ENCODE peak calls at places on chromosomes 13 and 19, in nine cellular contexts. One of them, this sample, is unnamed.

GRCh38 chr13:98507060-98507797 is 69.7 kb downstream of the STK24 start:
- DNase-seq in PC-3: peak; percentile 9
- DNase-seq in effector memory CD4-positive, alpha-beta T cell: no peak
- DNase-seq in omental fat pad: no peak
- DNase-seq in NCI-H2081: peak; percentile 76
- DNase-seq in KG1: no peak
- DNase-seq in stromal cell of bone marrow: no peak
- DNase-seq in left cardiac atrium: peak; percentile 86
- DNase-seq in SK-N-SH: peak; percentile 55
- DNase-seq in this sample: peak; percentile 13

GRCh38 chr19:7145494-7145893 is 76.0 kb downstream of the ZNF557 start:
- DNase-seq in PC-3: peak; percentile 56
- DNase-seq in omental fat pad: no peak
- DNase-seq in NCI-H2081: no peak
- DNase-seq in left cardiac atrium: no peak
- DNase-seq in effector memory CD4-positive, alpha-beta T cell: no peak
- DNase-seq in stromal cell of bone marrow: no peak
- DNase-seq in SK-N-SH: no peak
- DNase-seq in KG1: no peak
- DNase-seq in this sample: no peak

GRCh38 chr13:97125051-97125809 is 96.9 kb upstream of the MBNL2 start:
- DNase-seq in SK-N-SH: peak; percentile 50
- DNase-seq in omental fat pad: no peak
- DNase-seq in NCI-H2081: no peak
- DNase-seq in left cardiac atrium: peak; percentile 35
- DNase-seq in effector memory CD4-positive, alpha-beta T cell: no peak
- DNase-seq in PC-3: peak; percentile 80
- DNase-seq in KG1: no peak
- DNase-seq in stromal cell of bone marrow: peak; percentile 70
- DNase-seq in this sample: no peak

GRCh38 chr13:97945792-97946419 is 7.6 kb upstream of the IPO5 start:
- DNase-seq in omental fat pad: no peak
- DNase-seq in effector memory CD4-positive, alpha-beta T cell: no peak
- DNase-seq in KG1: no peak
- DNase-seq in stromal cell of bone marrow: no peak
- DNase-seq in PC-3: peak; percentile 43
- DNase-seq in SK-N-SH: no peak
- DNase-seq in left cardiac atrium: no peak
- DNase-seq in NCI-H2081: no peak
- DNase-seq in this sample: no peak

GRCh38 chr13:105144020-105144419 is 1391.4 kb downstream of the EFNB2 start:
- DNase-seq in NCI-H2081: no peak
- DNase-seq in PC-3: no peak
- DNase-seq in SK-N-SH: no peak
- DNase-seq in effector memory CD4-positive, alpha-beta T cell: no peak
- DNase-seq in stromal cell of bone marrow: no peak
- DNase-seq in left cardiac atrium: no peak
- DNase-seq in KG1: no peak
- DNase-seq in omental fat pad: no peak
- DNase-seq in this sample: no peak

GRCh38 chr19:12838182-12838890 is at the start of gene MAST1:
- DNase-seq in SK-N-SH: peak; percentile 94
- DNase-seq in left cardiac atrium: peak; percentile 26
- DNase-seq in NCI-H2081: peak; percentile 68
- DNase-seq in effector memory CD4-positive, alpha-beta T cell: peak; percentile 36
- DNase-seq in PC-3: peak; percentile 80
- DNase-seq in stromal cell of bone marrow: no peak
- DNase-seq in omental fat pad: no peak
- DNase-seq in KG1: no peak
- DNase-seq in this sample: peak; percentile 79

GRCh38 chr13:101618440-101619187 is 166.1 kb downstream of the ITGBL1 start:
- DNase-seq in effector memory CD4-positive, alpha-beta T cell: peak; percentile 14
- DNase-seq in left cardiac atrium: no peak
- DNase-seq in stromal cell of bone marrow: no peak
- DNase-seq in NCI-H2081: no peak
- DNase-seq in SK-N-SH: no peak
- DNase-seq in PC-3: no peak
- DNase-seq in omental fat pad: no peak
- DNase-seq in KG1: no peak
- DNase-seq in this sample: no peak

GRCh38 chr19:19866599-19867248 is 1.0 kb downstream of the ZNF253 start:
- DNase-seq in NCI-H2081: peak; percentile 25
- DNase-seq in KG1: peak; percentile 65
- DNase-seq in SK-N-SH: peak; percentile 52
- DNase-seq in effector memory CD4-positive, alpha-beta T cell: peak; percentile 35
- DNase-seq in PC-3: no peak
- DNase-seq in left cardiac atrium: peak; percentile 45
- DNase-seq in omental fat pad: no peak
- DNase-seq in stromal cell of bone marrow: no peak
- DNase-seq in this sample: peak; percentile 53

GRCh38 chr13:95355491-95355890 is 54.2 kb upstream of the ABCC4 start:
- DNase-seq in KG1: no peak
- DNase-seq in PC-3: peak; percentile 49
- DNase-seq in left cardiac atrium: no peak
- DNase-seq in omental fat pad: no peak
- DNase-seq in SK-N-SH: no peak
- DNase-seq in NCI-H2081: no peak
- DNase-seq in stromal cell of bone marrow: peak; percentile 8
- DNase-seq in effector memory CD4-positive, alpha-beta T cell: no peak
- DNase-seq in this sample: no peak

GRCh38 chr19:5287066-5287465 is 53.5 kb downstream of the PTPRS start:
- DNase-seq in KG1: no peak
- DNase-seq in stromal cell of bone marrow: no peak
- DNase-seq in NCI-H2081: no peak
- DNase-seq in left cardiac atrium: no peak
- DNase-seq in omental fat pad: no peak
- DNase-seq in PC-3: peak; percentile 33
- DNase-seq in effector memory CD4-positive, alpha-beta T cell: no peak
- DNase-seq in SK-N-SH: no peak
- DNase-seq in this sample: no peak

GRCh38 chr13:110305949-110306339 is 1.0 kb downstream of the COL4A1 start:
- DNase-seq in KG1: no peak
- DNase-seq in SK-N-SH: no peak
- DNase-seq in omental fat pad: no peak
- DNase-seq in left cardiac atrium: no peak
- DNase-seq in effector memory CD4-positive, alpha-beta T cell: no peak
- DNase-seq in NCI-H2081: no peak
- DNase-seq in stromal cell of bone marrow: no peak
- DNase-seq in PC-3: peak; percentile 20
- DNase-seq in this sample: no peak

GRCh38 chr13:89726690-89727435 is 1620.6 kb upstream of the MIR17HG start:
- DNase-seq in SK-N-SH: no peak
- DNase-seq in omental fat pad: no peak
- DNase-seq in KG1: no peak
- DNase-seq in PC-3: peak; percentile 87
- DNase-seq in NCI-H2081: peak; percentile 3
- DNase-seq in effector memory CD4-positive, alpha-beta T cell: no peak
- DNase-seq in left cardiac atrium: no peak
- DNase-seq in stromal cell of bone marrow: no peak
- DNase-seq in this sample: no peak

GRCh38 chr13:45511310-45512147 is 46.8 kb downstream of the COG3 start:
- DNase-seq in PC-3: peak; percentile 77
- DNase-seq in effector memory CD4-positive, alpha-beta T cell: peak; percentile 8
- DNase-seq in SK-N-SH: peak; percentile 60
- DNase-seq in NCI-H2081: peak; percentile 53
- DNase-seq in stromal cell of bone marrow: peak; percentile 57
- DNase-seq in left cardiac atrium: no peak
- DNase-seq in omental fat pad: no peak
- DNase-seq in KG1: peak; percentile 44
- DNase-seq in this sample: peak; percentile 44

GRCh38 chr13:112217431-112217830 is 150.5 kb downstream of the SOX1 start:
- DNase-seq in omental fat pad: no peak
- DNase-seq in NCI-H2081: no peak
- DNase-seq in PC-3: no peak
- DNase-seq in left cardiac atrium: no peak
- DNase-seq in SK-N-SH: no peak
- DNase-seq in KG1: no peak
- DNase-seq in stromal cell of bone marrow: no peak
- DNase-seq in effector memory CD4-positive, alpha-beta T cell: no peak
- DNase-seq in this sample: no peak

GRCh38 chr13:44932850-44933251 is 56.4 kb downstream of the NUFIP1 start:
- DNase-seq in effector memory CD4-positive, alpha-beta T cell: no peak
- DNase-seq in PC-3: peak; percentile 76
- DNase-seq in NCI-H2081: no peak
- DNase-seq in omental fat pad: no peak
- DNase-seq in left cardiac atrium: peak; percentile 55
- DNase-seq in stromal cell of bone marrow: peak; percentile 27
- DNase-seq in KG1: no peak
- DNase-seq in SK-N-SH: no peak
- DNase-seq in this sample: no peak

GRCh38 chr19:2759392-2759791 is 19.6 kb upstream of the SLC39A3 start:
- DNase-seq in omental fat pad: no peak
- DNase-seq in left cardiac atrium: no peak
- DNase-seq in PC-3: no peak
- DNase-seq in stromal cell of bone marrow: no peak
- DNase-seq in NCI-H2081: no peak
- DNase-seq in SK-N-SH: no peak
- DNase-seq in KG1: no peak
- DNase-seq in effector memory CD4-positive, alpha-beta T cell: no peak
- DNase-seq in this sample: no peak

GRCh38 chr13:49410006-49410405 is 33.9 kb downstream of the CAB39L start:
- DNase-seq in PC-3: no peak
- DNase-seq in left cardiac atrium: no peak
- DNase-seq in stromal cell of bone marrow: no peak
- DNase-seq in effector memory CD4-positive, alpha-beta T cell: no peak
- DNase-seq in omental fat pad: no peak
- DNase-seq in KG1: no peak
- DNase-seq in NCI-H2081: no peak
- DNase-seq in SK-N-SH: no peak
- DNase-seq in this sample: no peak

GRCh38 chr19:55702131-55702627 is 27.2 kb downstream of the EPN1 start:
- DNase-seq in left cardiac atrium: no peak
- DNase-seq in omental fat pad: no peak
- DNase-seq in PC-3: no peak
- DNase-seq in SK-N-SH: peak; percentile 6
- DNase-seq in NCI-H2081: no peak
- DNase-seq in stromal cell of bone marrow: no peak
- DNase-seq in effector memory CD4-positive, alpha-beta T cell: no peak
- DNase-seq in KG1: no peak
- DNase-seq in this sample: peak; percentile 67